ENCODE peak calls at places on chromosomes 16 and 17, in eight cellular contexts. A, W, Y, F, D, S, O and X are unnamed samples.

GRCh38 chr17:46771601-46772012 is 46.9 kb downstream of the WNT3 start:
- DNase-seq in A (no peak), W (no peak), Y (peak; percentile 51), F (no peak), D (peak; percentile 75), S (no peak), O (no peak), X (peak; percentile 73)

GRCh38 chr17:15309793-15310192 is 31.6 kb downstream of the TEKT3 start:
- DNase-seq in A (no peak), W (no peak), Y (no peak), F (no peak), D (no peak), S (no peak), O (no peak), X (no peak)

GRCh38 chr16:10421596-10421995 is 35.7 kb downstream of the ATF7IP2 start:
- DNase-seq in A (no peak), W (no peak), Y (no peak), F (no peak), D (no peak), S (no peak), O (no peak), X (no peak)

GRCh38 chr16:66335704-66336329 is 30.7 kb upstream of the CDH5 start:
- DNase-seq in A (no peak), W (no peak), Y (peak; percentile 52), F (no peak), D (peak; percentile 46), S (no peak), O (peak; percentile 89), X (no peak)

GRCh38 chr16:15786501-15786900 is 70.3 kb downstream of the MYH11 start:
- DNase-seq in A (no peak), W (no peak), Y (no peak), F (no peak), D (no peak), S (no peak), O (no peak), X (no peak)

GRCh38 chr17:40952675-40953074 is 14.1 kb downstream of the KRT39 start:
- DNase-seq in A (no peak), W (peak; percentile 92), Y (no peak), F (no peak), D (no peak), S (peak; percentile 28), O (peak; percentile 54), X (no peak)

GRCh38 chr16:72959301-72959996 is 88.5 kb downstream of the ZFHX3 start:
- DNase-seq in A (peak; percentile 65), W (no peak), Y (no peak), F (no peak), D (no peak), S (no peak), O (no peak), X (no peak)

GRCh38 chr17:31136319-31136718 is 41.5 kb downstream of the NF1 start:
- DNase-seq in A (no peak), W (peak; percentile 48), Y (no peak), F (no peak), D (no peak), S (no peak), O (no peak), X (no peak)

GRCh38 chr17:42928714-42929496 is 28.3 kb downstream of the G6PC1 start:
- DNase-seq in A (peak; percentile 78), W (peak; percentile 64), Y (peak; percentile 42), F (no peak), D (peak; percentile 70), S (peak; percentile 70), O (peak; percentile 70), X (peak; percentile 53)

GRCh38 chr16:8678068-8678927 is 3.9 kb downstream of the ABAT start:
- DNase-seq in A (no peak), W (peak; percentile 84), Y (no peak), F (no peak), D (no peak), S (no peak), O (no peak), X (no peak)

GRCh38 chr16:52436646-52437645 is 110.0 kb downstream of the TOX3 start:
- DNase-seq in A (no peak), W (no peak), Y (no peak), F (no peak), D (no peak), S (no peak), O (no peak), X (no peak)

GRCh38 chr17:79989106-79989835 is 46.4 kb downstream of the TBC1D16 start:
- DNase-seq in A (no peak), W (no peak), Y (no peak), F (peak; percentile 49), D (no peak), S (no peak), O (no peak), X (no peak)

GRCh38 chr17:2876467-2876866 is 80.2 kb downstream of the RAP1GAP2 start:
- DNase-seq in A (no peak), W (no peak), Y (no peak), F (no peak), D (no peak), S (no peak), O (no peak), X (no peak)

GRCh38 chr17:5705081-5705875 is 121.0 kb upstream of the NLRP1 start:
- DNase-seq in A (no peak), W (no peak), Y (no peak), F (no peak), D (peak; percentile 31), S (no peak), O (peak; percentile 33), X (peak; percentile 30)
- TF ChIP-seq CTCF in A (no peak), W (peak; percentile 29), Y (peak; percentile 9), F (no peak), D (peak; percentile 41), S (no peak), O (peak; percentile 59), X (peak; percentile 68)

GRCh38 chr17:75845058-75845711 is 981 bp upstream of the UNC13D start:
- DNase-seq in A (peak; percentile 97), W (peak; percentile 70), Y (peak; percentile 86), F (peak; percentile 95), D (peak; percentile 84), S (peak; percentile 94), O (peak; percentile 77), X (peak; percentile 96)
- H3K27ac ChIP-seq in A (peak overlapping the region; percentile 86), W (peak overlapping the region; percentile 16), Y (peak overlapping the region; percentile 77), F (peak overlapping the region; percentile 86), D (peak overlapping the region; percentile 59), S (peak overlapping the region; percentile 93), O (peak overlapping the region; percentile 37), X (peak overlapping the region; percentile 72)

DNA sequence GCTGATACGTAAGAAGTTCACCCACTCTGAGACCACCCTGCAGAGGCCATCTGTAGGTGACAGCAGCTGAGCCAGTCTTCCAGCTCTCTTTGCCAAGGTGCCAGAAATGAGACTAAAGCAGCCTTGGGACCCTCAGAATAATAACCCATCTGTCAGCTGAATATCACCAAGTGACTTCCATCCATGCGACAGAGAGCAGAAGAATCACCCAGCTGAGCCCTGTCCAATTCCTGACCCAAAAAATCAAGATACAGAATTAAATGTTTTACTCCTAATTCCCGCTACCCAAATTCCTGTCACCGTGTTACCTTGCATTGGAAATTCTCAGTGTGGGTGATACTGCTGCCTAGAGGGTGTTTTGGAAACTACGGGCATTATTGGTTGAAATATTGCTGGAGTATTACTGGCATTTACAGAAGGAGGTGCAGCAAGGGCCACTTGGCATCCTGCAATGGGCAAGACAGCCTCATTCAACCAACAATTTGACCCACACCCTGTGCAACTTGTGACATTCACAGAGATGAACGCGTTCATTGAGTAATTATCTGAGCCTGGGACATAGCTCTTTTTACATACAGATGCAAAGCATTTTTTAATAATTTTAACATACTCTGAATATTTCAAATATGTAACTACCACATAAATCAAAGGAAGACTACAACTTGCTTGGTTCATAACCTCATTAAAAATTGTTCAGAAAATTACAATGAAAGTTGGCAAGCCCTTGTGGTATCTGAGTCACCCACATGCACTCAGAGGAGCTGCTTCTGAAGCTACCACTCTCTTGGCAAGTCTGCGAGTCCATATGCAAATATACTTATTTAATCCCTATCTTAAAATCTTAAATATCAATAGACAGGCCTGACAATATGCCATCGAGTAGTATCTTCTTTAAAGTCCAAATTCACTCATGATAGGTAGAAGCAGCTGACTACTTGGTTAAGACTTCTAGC is 126.6 kb downstream of the C16orf95 start:
- DNase-seq in A (no peak), W (no peak), Y (no peak), F (no peak), D (no peak), S (no peak), O (no peak), X (no peak)
- TF ChIP-seq CTCF in A (no peak), W (peak; percentile 15), Y (no peak), F (no peak), D (peak; percentile 7), S (no peak), O (no peak), X (peak; percentile 28)

DNA sequence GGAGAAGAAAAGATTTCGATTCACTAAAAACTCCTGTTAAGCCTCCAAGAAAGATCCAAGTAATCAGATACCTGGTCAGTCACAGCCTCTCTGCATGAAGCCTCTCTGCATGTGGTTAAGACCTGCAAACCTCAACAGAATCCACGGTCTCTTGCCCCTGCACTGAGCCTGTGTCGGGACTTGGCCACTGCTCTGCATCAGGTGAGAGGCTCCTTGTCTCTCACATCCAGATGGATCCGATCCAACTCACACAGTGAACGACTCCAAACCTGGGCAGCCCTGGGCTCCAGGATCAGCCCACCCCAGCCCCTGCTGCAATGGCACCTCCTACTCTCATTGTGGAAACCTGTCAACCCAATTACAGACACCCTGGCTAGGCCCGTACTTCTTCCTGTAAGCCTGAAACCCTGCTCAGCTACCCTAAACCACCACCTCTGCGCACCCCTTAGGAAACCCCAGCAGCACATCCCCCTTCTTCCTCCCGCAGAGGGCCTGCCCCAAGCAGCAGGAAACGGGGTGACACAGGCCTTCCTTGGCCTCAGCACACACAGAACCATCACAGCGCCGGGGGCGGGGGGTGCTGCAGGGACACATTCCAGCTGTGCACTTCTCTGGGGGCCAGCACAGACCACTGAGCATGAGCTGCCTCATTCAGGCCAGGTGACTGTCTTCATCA is 129.5 kb downstream of the ANKRD11 start:
- DNase-seq in A (no peak), W (no peak), Y (no peak), F (peak; percentile 80), D (no peak), S (peak; percentile 43), O (no peak), X (no peak)
- H3K27ac ChIP-seq in A (no peak overlapping the region), W (peak overlapping the region; percentile 72), Y (no peak overlapping the region), F (no peak overlapping the region), D (no peak overlapping the region), S (peak overlapping the region; percentile 41), O (peak overlapping the region; percentile 43), X (no peak overlapping the region)

DNA sequence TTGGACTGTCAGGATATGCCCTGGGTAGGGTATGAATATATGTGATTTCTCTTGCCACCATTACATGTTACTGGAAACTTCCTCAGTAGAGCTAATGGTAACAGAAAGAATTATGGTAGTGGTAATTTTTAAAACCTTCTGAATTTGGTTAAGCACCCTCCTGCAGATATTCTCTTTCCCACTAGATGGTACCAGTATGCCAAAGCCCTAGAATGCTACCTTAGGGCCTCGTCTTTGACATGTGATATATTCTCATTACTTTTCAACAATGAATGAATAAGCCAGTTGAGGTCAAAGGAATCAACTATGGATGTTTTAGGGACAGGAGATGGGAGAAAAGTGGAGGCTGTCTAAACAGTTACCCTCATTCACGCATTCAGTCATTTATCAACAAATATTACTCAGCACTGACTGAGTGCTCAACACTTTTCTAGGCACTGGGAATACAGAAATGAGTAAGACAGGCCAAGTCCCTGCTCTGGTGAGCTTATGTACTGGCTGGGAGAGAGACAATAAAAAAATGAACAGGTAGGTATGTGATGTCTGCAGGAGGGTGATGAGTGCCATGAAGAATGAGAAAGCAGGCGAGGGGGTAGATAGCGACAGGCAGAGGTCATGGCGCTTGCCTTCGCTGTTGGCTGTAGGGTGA is 14.7 kb downstream of the CDH13 start:
- DNase-seq in A (no peak), W (peak; percentile 26), Y (no peak), F (no peak), D (no peak), S (no peak), O (peak; percentile 38), X (no peak)
- TF ChIP-seq CTCF in A (peak; percentile 17), W (peak; percentile 62), Y (peak; percentile 28), F (no peak), D (peak; percentile 56), S (no peak), O (peak; percentile 44), X (peak; percentile 8)